ENCODE peak calls at places on chromosomes 4 and X, in nine cellular contexts. One of them, this sample, is unnamed.

GRCh38 chr4:33160126-33160525 is 2440.0 kb downstream of the PCDH7 start:
- DNase-seq in psoas muscle: no peak
- DNase-seq in astrocyte: no peak
- DNase-seq in GM12865: no peak
- DNase-seq in cardiac muscle cell: peak
- DNase-seq in epithelial cell of esophagus: peak
- DNase-seq in HepG2: no peak
- DNase-seq in fibroblast of lung: no peak
- DNase-seq in astrocyte of the spinal cord: no peak
- DNase-seq in this sample: no peak

GRCh38 chrX:133776072-133776471 is 209.3 kb downstream of the GPC3 start:
- DNase-seq in GM12865: peak
- DNase-seq in astrocyte of the spinal cord: no peak
- DNase-seq in fibroblast of lung: no peak
- DNase-seq in astrocyte: no peak
- DNase-seq in epithelial cell of esophagus: peak
- DNase-seq in HepG2: no peak
- DNase-seq in psoas muscle: no peak
- DNase-seq in cardiac muscle cell: peak
- DNase-seq in this sample: no peak

GRCh38 chrX:107154787-107155620 is 36.4 kb upstream of the RBM41 start:
- DNase-seq in fibroblast of lung: peak
- DNase-seq in HepG2: peak
- DNase-seq in astrocyte: peak
- DNase-seq in epithelial cell of esophagus: peak
- DNase-seq in psoas muscle: no peak
- DNase-seq in astrocyte of the spinal cord: peak
- DNase-seq in GM12865: peak
- DNase-seq in cardiac muscle cell: no peak
- DNase-seq in this sample: no peak

GRCh38 chr4:111838406-111838930 is 306.8 kb upstream of the FAM241A start:
- DNase-seq in HepG2: no peak
- DNase-seq in astrocyte: no peak
- DNase-seq in GM12865: peak
- DNase-seq in cardiac muscle cell: no peak
- DNase-seq in fibroblast of lung: no peak
- DNase-seq in astrocyte of the spinal cord: no peak
- DNase-seq in epithelial cell of esophagus: no peak
- DNase-seq in psoas muscle: no peak
- DNase-seq in this sample: no peak

GRCh38 chr4:24103434-24104168 is 213.8 kb upstream of the PPARGC1A start:
- DNase-seq in HepG2: no peak
- DNase-seq in astrocyte: peak
- DNase-seq in astrocyte of the spinal cord: peak
- DNase-seq in psoas muscle: no peak
- DNase-seq in fibroblast of lung: peak
- DNase-seq in epithelial cell of esophagus: no peak
- DNase-seq in GM12865: no peak
- DNase-seq in cardiac muscle cell: peak
- DNase-seq in this sample: no peak

GRCh38 chr4:100517864-100518341 is at the start of gene EMCN:
- DNase-seq in astrocyte: no peak
- DNase-seq in cardiac muscle cell: no peak
- DNase-seq in GM12865: no peak
- DNase-seq in psoas muscle: no peak
- DNase-seq in HepG2: no peak
- DNase-seq in astrocyte of the spinal cord: peak
- DNase-seq in epithelial cell of esophagus: no peak
- DNase-seq in fibroblast of lung: no peak
- DNase-seq in this sample: no peak

GRCh38 chrX:96372313-96373046 is 312.2 kb upstream of the DIAPH2 start:
- DNase-seq in astrocyte of the spinal cord: peak
- DNase-seq in fibroblast of lung: peak
- DNase-seq in cardiac muscle cell: peak
- DNase-seq in epithelial cell of esophagus: peak
- DNase-seq in HepG2: peak
- DNase-seq in psoas muscle: no peak
- DNase-seq in GM12865: peak
- DNase-seq in astrocyte: no peak
- DNase-seq in this sample: no peak

GRCh38 chr4:17941731-17942130 is 79.8 kb downstream of the LCORL start:
- DNase-seq in GM12865: no peak
- DNase-seq in fibroblast of lung: no peak
- DNase-seq in astrocyte: no peak
- DNase-seq in psoas muscle: no peak
- DNase-seq in epithelial cell of esophagus: peak
- DNase-seq in cardiac muscle cell: no peak
- DNase-seq in astrocyte of the spinal cord: no peak
- DNase-seq in HepG2: no peak
- DNase-seq in this sample: no peak

GRCh38 chrX:24285082-24285481 is 28.8 kb downstream of the SUPT20HL2 start:
- DNase-seq in astrocyte: no peak
- DNase-seq in epithelial cell of esophagus: no peak
- DNase-seq in psoas muscle: no peak
- DNase-seq in astrocyte of the spinal cord: no peak
- DNase-seq in HepG2: no peak
- DNase-seq in fibroblast of lung: no peak
- DNase-seq in GM12865: peak
- DNase-seq in cardiac muscle cell: no peak
- DNase-seq in this sample: no peak

GRCh38 chr4:1329408-1330371 is 17.3 kb upstream of the UVSSA start:
- DNase-seq in cardiac muscle cell: no peak
- DNase-seq in fibroblast of lung: peak
- DNase-seq in astrocyte: peak
- DNase-seq in GM12865: no peak
- DNase-seq in astrocyte of the spinal cord: no peak
- DNase-seq in HepG2: no peak
- DNase-seq in epithelial cell of esophagus: peak
- DNase-seq in psoas muscle: peak
- DNase-seq in this sample: no peak

GRCh38 chrX:125131146-125131545 is 188.5 kb upstream of the TEX13C start:
- DNase-seq in psoas muscle: no peak
- DNase-seq in HepG2: peak
- DNase-seq in astrocyte of the spinal cord: no peak
- DNase-seq in GM12865: no peak
- DNase-seq in fibroblast of lung: no peak
- DNase-seq in epithelial cell of esophagus: peak
- DNase-seq in astrocyte: no peak
- DNase-seq in cardiac muscle cell: peak
- DNase-seq in this sample: no peak

GRCh38 chr4:25879091-25879584 is 16.4 kb upstream of the SEL1L3 start:
- DNase-seq in GM12865: no peak
- DNase-seq in astrocyte: no peak
- DNase-seq in HepG2: no peak
- DNase-seq in fibroblast of lung: no peak
- DNase-seq in psoas muscle: no peak
- DNase-seq in cardiac muscle cell: no peak
- DNase-seq in epithelial cell of esophagus: no peak
- DNase-seq in astrocyte of the spinal cord: no peak
- DNase-seq in this sample: no peak

GRCh38 chr4:1285790-1286553 is 3.7 kb upstream of the MAEA start:
- DNase-seq in astrocyte: no peak
- DNase-seq in psoas muscle: no peak
- DNase-seq in fibroblast of lung: no peak
- DNase-seq in astrocyte of the spinal cord: no peak
- DNase-seq in HepG2: peak
- DNase-seq in epithelial cell of esophagus: no peak
- DNase-seq in GM12865: peak
- DNase-seq in cardiac muscle cell: no peak
- DNase-seq in this sample: no peak

GRCh38 chr4:128519163-128519810 is 231.7 kb upstream of the PGRMC2 start:
- DNase-seq in fibroblast of lung: peak
- DNase-seq in HepG2: no peak
- DNase-seq in epithelial cell of esophagus: no peak
- DNase-seq in astrocyte of the spinal cord: peak
- DNase-seq in astrocyte: peak
- DNase-seq in GM12865: no peak
- DNase-seq in cardiac muscle cell: no peak
- DNase-seq in psoas muscle: peak
- DNase-seq in this sample: no peak

GRCh38 chr4:186400676-186401075 is 134.7 kb downstream of the F11 start:
- DNase-seq in fibroblast of lung: peak
- DNase-seq in astrocyte: no peak
- DNase-seq in astrocyte of the spinal cord: peak
- DNase-seq in epithelial cell of esophagus: peak
- DNase-seq in HepG2: no peak
- DNase-seq in cardiac muscle cell: no peak
- DNase-seq in GM12865: no peak
- DNase-seq in psoas muscle: no peak
- DNase-seq in this sample: no peak

GRCh38 chr4:104064650-104065577 is 345.1 kb upstream of the TACR3 start:
- DNase-seq in fibroblast of lung: peak
- DNase-seq in psoas muscle: peak
- DNase-seq in astrocyte: peak
- DNase-seq in GM12865: peak
- DNase-seq in HepG2: peak
- DNase-seq in cardiac muscle cell: peak
- DNase-seq in epithelial cell of esophagus: peak
- DNase-seq in astrocyte of the spinal cord: peak
- DNase-seq in this sample: peak

DNA sequence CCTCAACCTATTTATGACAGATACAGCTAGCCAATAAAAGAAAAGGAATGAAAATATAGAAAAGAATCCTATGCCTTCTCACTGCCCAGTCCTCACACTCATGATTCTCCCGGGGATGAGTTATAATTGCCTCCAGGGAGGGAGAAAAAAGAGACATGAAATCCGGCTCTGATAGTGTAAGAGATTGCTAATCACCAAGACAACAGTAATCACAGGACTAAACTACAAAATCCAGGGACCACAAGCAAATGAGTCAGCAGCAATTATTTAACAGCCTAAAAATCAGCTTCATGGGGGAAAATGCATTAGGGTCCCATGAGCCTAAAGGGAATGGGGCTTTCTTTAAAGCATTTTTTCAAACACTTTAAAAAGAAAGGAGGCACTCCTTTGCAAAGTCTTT is 95.8 kb upstream of the DUSP21 start:
- DNase-seq in astrocyte of the spinal cord: peak
- DNase-seq in psoas muscle: no peak
- DNase-seq in cardiac muscle cell: no peak
- DNase-seq in epithelial cell of esophagus: peak
- DNase-seq in astrocyte: peak
- DNase-seq in GM12865: no peak
- DNase-seq in HepG2: no peak
- DNase-seq in fibroblast of lung: peak
- DNase-seq in this sample: no peak
- H3K4me3 ChIP-seq in astrocyte of the spinal cord: no peak
- H3K4me3 ChIP-seq in psoas muscle: no peak
- H3K4me3 ChIP-seq in cardiac muscle cell: no peak
- H3K4me3 ChIP-seq in epithelial cell of esophagus: no peak
- H3K4me3 ChIP-seq in astrocyte: no peak
- H3K4me3 ChIP-seq in GM12865: no peak
- H3K4me3 ChIP-seq in HepG2: no peak
- H3K4me3 ChIP-seq in fibroblast of lung: no peak
- H3K4me3 ChIP-seq in this sample: no peak

GRCh38 chr4:152460488-152460887 is 75.4 kb downstream of the FBXW7 start:
- DNase-seq in HepG2: peak
- DNase-seq in GM12865: peak
- DNase-seq in fibroblast of lung: peak
- DNase-seq in astrocyte: peak
- DNase-seq in psoas muscle: no peak
- DNase-seq in epithelial cell of esophagus: peak
- DNase-seq in cardiac muscle cell: no peak
- DNase-seq in astrocyte of the spinal cord: peak
- DNase-seq in this sample: no peak
- TF ChIP-seq CTCF in HepG2: peak
- TF ChIP-seq CTCF in GM12865: peak
- TF ChIP-seq CTCF in fibroblast of lung: peak
- TF ChIP-seq CTCF in astrocyte: peak
- TF ChIP-seq CTCF in psoas muscle: no peak
- TF ChIP-seq CTCF in epithelial cell of esophagus: no peak
- TF ChIP-seq CTCF in cardiac muscle cell: peak
- TF ChIP-seq CTCF in astrocyte of the spinal cord: peak
- TF ChIP-seq CTCF in this sample: no peak

GRCh38 chr4:150475763-150476162 is 106.2 kb upstream of the MAB21L2 start:
- DNase-seq in GM12865: no peak
- DNase-seq in astrocyte: no peak
- DNase-seq in cardiac muscle cell: no peak
- DNase-seq in astrocyte of the spinal cord: no peak
- DNase-seq in HepG2: no peak
- DNase-seq in epithelial cell of esophagus: no peak
- DNase-seq in psoas muscle: no peak
- DNase-seq in fibroblast of lung: no peak
- DNase-seq in this sample: no peak

GRCh38 chr4:150479665-150480064 is 102.3 kb upstream of the MAB21L2 start:
- DNase-seq in astrocyte: no peak
- DNase-seq in GM12865: no peak
- DNase-seq in cardiac muscle cell: no peak
- DNase-seq in fibroblast of lung: no peak
- DNase-seq in epithelial cell of esophagus: no peak
- DNase-seq in HepG2: no peak
- DNase-seq in psoas muscle: no peak
- DNase-seq in astrocyte of the spinal cord: no peak
- DNase-seq in this sample: no peak

GRCh38 chr4:150476776-150477175 is 105.2 kb upstream of the MAB21L2 start:
- DNase-seq in fibroblast of lung: no peak
- DNase-seq in HepG2: no peak
- DNase-seq in epithelial cell of esophagus: peak
- DNase-seq in astrocyte of the spinal cord: no peak
- DNase-seq in GM12865: no peak
- DNase-seq in cardiac muscle cell: no peak
- DNase-seq in psoas muscle: no peak
- DNase-seq in astrocyte: no peak
- DNase-seq in this sample: no peak

GRCh38 chr4:150482581-150482980 is 99.4 kb upstream of the MAB21L2 start:
- DNase-seq in psoas muscle: no peak
- DNase-seq in epithelial cell of esophagus: no peak
- DNase-seq in astrocyte: no peak
- DNase-seq in GM12865: no peak
- DNase-seq in cardiac muscle cell: no peak
- DNase-seq in astrocyte of the spinal cord: no peak
- DNase-seq in fibroblast of lung: no peak
- DNase-seq in HepG2: no peak
- DNase-seq in this sample: no peak

DNA sequence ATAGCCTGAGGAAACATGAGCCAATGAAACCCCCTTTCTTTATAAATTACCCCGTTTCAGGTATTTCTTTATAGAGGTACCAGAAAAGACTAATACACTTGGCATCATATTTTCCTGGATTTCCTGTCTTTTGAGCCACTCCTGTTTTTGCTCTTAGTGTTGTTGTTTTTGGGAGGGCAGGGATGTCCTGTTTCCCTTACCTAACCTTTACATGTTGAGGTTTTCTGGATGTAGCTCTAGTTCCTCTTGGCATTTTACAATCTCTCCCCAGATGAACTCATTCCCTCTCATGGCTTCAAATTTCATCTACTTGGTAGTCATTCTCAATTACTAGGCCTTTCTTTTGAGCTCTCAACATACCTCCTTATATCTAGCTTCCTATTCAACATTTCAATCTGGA is 104.1 kb upstream of the MAB21L2 start:
- DNase-seq in fibroblast of lung: no peak
- DNase-seq in astrocyte of the spinal cord: no peak
- DNase-seq in epithelial cell of esophagus: no peak
- DNase-seq in GM12865: no peak
- DNase-seq in astrocyte: no peak
- DNase-seq in HepG2: no peak
- DNase-seq in psoas muscle: no peak
- DNase-seq in cardiac muscle cell: no peak
- DNase-seq in this sample: no peak
- H3K4me3 ChIP-seq in fibroblast of lung: no peak
- H3K4me3 ChIP-seq in astrocyte of the spinal cord: no peak
- H3K4me3 ChIP-seq in epithelial cell of esophagus: no peak
- H3K4me3 ChIP-seq in GM12865: no peak
- H3K4me3 ChIP-seq in astrocyte: no peak
- H3K4me3 ChIP-seq in HepG2: no peak
- H3K4me3 ChIP-seq in psoas muscle: no peak
- H3K4me3 ChIP-seq in cardiac muscle cell: no peak
- H3K4me3 ChIP-seq in this sample: no peak

GRCh38 chr4:40514409-40515025 is 115.1 kb downstream of the RBM47 start:
- DNase-seq in fibroblast of lung: no peak
- DNase-seq in cardiac muscle cell: no peak
- DNase-seq in epithelial cell of esophagus: peak
- DNase-seq in psoas muscle: no peak
- DNase-seq in astrocyte: no peak
- DNase-seq in astrocyte of the spinal cord: no peak
- DNase-seq in HepG2: peak
- DNase-seq in GM12865: no peak
- DNase-seq in this sample: no peak
- TF ChIP-seq CTCF in fibroblast of lung: no peak
- TF ChIP-seq CTCF in cardiac muscle cell: no peak
- TF ChIP-seq CTCF in epithelial cell of esophagus: no peak
- TF ChIP-seq CTCF in psoas muscle: no peak
- TF ChIP-seq CTCF in astrocyte: no peak
- TF ChIP-seq CTCF in astrocyte of the spinal cord: no peak
- TF ChIP-seq CTCF in HepG2: peak
- TF ChIP-seq CTCF in GM12865: no peak
- TF ChIP-seq CTCF in this sample: no peak

This sample was measured in tibial artery.